ENCODE peak calls at places on chromosomes 11 and 22, in ten cellular contexts. U is testis; G is lung; W is thoracic aorta; Q is CD8-positive, alpha-beta memory T cell; D is naive thymus-derived CD4-positive, alpha-beta T cell; R is HCT116; L is esophagus muscularis mucosa; S is upper lobe of right lung; I is cardiac muscle cell. O is an unnamed sample. For H3K4me1, the result is how much of the 10 kb centered on the place peaks cover.

GRCh38 chr11:63764712-63765631 is 3.6 kb downstream of the ZFTA start:
- DNase-seq in U (peak), G (no peak), W (no peak), Q (no peak), D (no peak), R (no peak), L (no peak), S (no peak), I (peak), O (no peak)

GRCh38 chr11:114208371-114208770 is 87.8 kb upstream of the NNMT start:
- DNase-seq in U (no peak), G (no peak), W (no peak), Q (peak), D (peak), R (no peak), L (no peak), S (no peak), I (no peak), O (no peak)

GRCh38 chr22:20946080-20946986 is 20.7 kb upstream of the AIFM3 start:
- DNase-seq in U (no peak), G (peak), W (no peak), Q (no peak), D (no peak), R (no peak), L (no peak), S (no peak), I (peak), O (no peak)

GRCh38 chr11:27700351-27701261 is at the start of gene BDNF:
- DNase-seq in U (peak), G (no peak), W (no peak), Q (no peak), D (no peak), R (no peak), L (no peak), S (peak), I (peak), O (no peak)

GRCh38 chr11:66727883-66728759 is 895 bp downstream of the SPTBN2 start:
- DNase-seq in U (no peak), G (no peak), W (no peak), Q (no peak), D (no peak), R (no peak), L (no peak), S (no peak), I (no peak), O (no peak)

GRCh38 chr11:46489668-46490560 is 98.3 kb upstream of the CHRM4 start:
- DNase-seq in U (no peak), G (no peak), W (no peak), Q (peak), D (peak), R (peak), L (no peak), S (no peak), I (peak), O (no peak)

GRCh38 chr11:66337103-66337899 is 1.1 kb upstream of the RIN1 start:
- DNase-seq in U (no peak), G (no peak), W (no peak), Q (no peak), D (no peak), R (no peak), L (no peak), S (peak), I (no peak), O (no peak)

GRCh38 chr22:32695451-32695891 is 106.0 kb upstream of the TIMP3 start:
- DNase-seq in U (no peak), G (no peak), W (no peak), Q (no peak), D (no peak), R (peak), L (no peak), S (no peak), I (peak), O (no peak)

GRCh38 chr22:23246982-23247766 is 66.9 kb downstream of the BCR start:
- DNase-seq in U (no peak), G (no peak), W (no peak), Q (no peak), D (no peak), R (no peak), L (no peak), S (no peak), I (no peak), O (no peak)

GRCh38 chr22:23244690-23245044 is 64.4 kb downstream of the BCR start:
- DNase-seq in U (no peak), G (no peak), W (no peak), Q (no peak), D (no peak), R (no peak), L (no peak), S (no peak), I (no peak), O (no peak)

GRCh38 chr22:23243859-23244689 is 63.8 kb downstream of the BCR start:
- DNase-seq in U (no peak), G (no peak), W (no peak), Q (no peak), D (no peak), R (no peak), L (no peak), S (no peak), I (no peak), O (no peak)

GRCh38 chr22:23245799-23246136 is 65.5 kb downstream of the BCR start:
- DNase-seq in U (no peak), G (no peak), W (no peak), Q (no peak), D (no peak), R (no peak), L (no peak), S (no peak), I (no peak), O (no peak)

DNA sequence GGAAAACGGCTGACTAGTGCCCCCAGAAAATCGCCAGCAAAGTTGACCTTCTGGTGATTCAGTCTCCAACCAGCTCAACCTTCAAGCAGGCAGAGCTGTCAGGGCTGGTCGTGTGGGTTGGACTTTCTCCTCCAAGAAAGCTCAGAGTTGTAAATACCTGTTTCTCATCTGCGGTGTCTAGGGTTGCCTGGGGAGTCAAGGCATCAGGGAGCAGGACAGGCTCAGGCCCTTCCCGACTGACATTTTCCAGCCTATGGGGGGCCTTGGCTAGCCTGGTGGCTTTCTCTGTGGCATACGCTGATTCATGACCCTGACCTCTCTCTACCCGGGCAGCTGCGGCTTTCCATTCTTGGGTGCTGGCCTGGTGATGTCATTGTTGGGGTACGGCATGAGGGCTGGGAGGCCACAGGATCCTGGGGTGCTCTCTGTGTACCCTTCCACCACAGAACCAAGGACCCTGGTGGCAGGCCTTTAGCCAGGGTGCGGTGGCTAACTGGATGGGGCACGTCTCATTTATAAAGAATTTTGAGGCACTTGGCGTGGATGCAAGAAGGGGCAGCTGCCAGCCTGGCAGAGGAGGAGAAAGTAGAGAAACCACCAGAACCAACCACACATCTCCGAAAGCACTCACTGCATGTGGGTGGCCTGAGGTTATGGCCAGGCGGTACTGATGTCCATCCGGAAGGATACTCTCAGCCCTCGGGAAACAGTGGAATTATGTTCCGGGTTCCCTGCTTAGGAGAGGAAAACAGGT is 64.9 kb downstream of the BCR start:
- DNase-seq in U (no peak), G (no peak), W (no peak), Q (no peak), D (no peak), R (no peak), L (no peak), S (no peak), I (no peak), O (no peak)
- H3K27ac ChIP-seq in U (no peak), G (no peak), W (peak), Q (no peak), D (peak), R (no peak), L (no peak), S (no peak), I (no peak), O (peak)

GRCh38 chr22:30607939-30608338 is 965 bp downstream of the TCN2 start:
- DNase-seq in U (no peak), G (no peak), W (no peak), Q (no peak), D (no peak), R (no peak), L (no peak), S (no peak), I (no peak), O (no peak)
- H3K4me1 ChIP-seq in U (under half), G (under half), W (under half), Q (under half), D (under half), R (under half), L (under half), S (under half), I (under half), O (under half)

GRCh38 chr11:10550503-10550902 is 9.5 kb upstream of the RNF141 start:
- DNase-seq in U (no peak), G (no peak), W (no peak), Q (no peak), D (no peak), R (no peak), L (no peak), S (no peak), I (peak), O (no peak)

GRCh38 chr11:10556590-10556989 is 11.9 kb downstream of the LYVE1 start:
- DNase-seq in U (no peak), G (no peak), W (no peak), Q (no peak), D (no peak), R (no peak), L (no peak), S (no peak), I (no peak), O (no peak)

GRCh38 chr11:10551845-10552352 is 10.9 kb upstream of the RNF141 start:
- DNase-seq in U (no peak), G (no peak), W (no peak), Q (no peak), D (no peak), R (no peak), L (no peak), S (no peak), I (no peak), O (no peak)

DNA sequence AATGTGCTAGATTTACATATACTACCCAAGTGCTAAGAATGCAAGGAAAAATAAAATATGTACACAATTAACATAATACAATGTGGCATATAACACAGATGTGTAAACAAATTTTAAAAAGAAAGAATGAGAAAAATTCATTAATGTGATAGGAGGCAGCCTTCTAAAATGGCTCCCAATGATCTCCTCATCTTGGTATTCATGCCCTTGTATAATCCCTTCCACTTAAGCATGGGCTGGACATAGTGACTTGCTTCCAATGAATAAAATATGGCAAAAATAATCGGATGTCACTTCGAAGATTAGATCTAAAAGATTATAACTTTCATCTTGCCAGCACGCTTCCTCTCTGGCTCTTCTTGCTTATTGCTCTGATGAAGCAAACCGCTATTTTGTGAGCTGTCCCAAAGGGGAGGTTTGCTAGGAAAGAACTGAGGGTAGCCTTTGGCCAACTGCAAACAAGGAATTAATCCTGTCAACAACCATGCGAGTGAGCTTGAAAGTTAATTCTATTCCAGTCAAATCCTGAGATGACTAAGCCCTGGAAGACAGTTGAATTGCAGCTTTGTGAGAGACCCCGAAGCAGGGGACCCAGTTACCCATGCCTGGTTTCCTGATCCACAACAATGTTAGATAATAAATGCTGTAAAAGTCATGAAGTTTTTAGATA is 10.1 kb upstream of the RNF141 start:
- DNase-seq in U (no peak), G (no peak), W (no peak), Q (no peak), D (no peak), R (no peak), L (no peak), S (no peak), I (no peak), O (no peak)
- H3K27ac ChIP-seq in U (no peak), G (no peak), W (no peak), Q (no peak), D (no peak), R (no peak), L (no peak), S (no peak), I (no peak), O (no peak)

DNA sequence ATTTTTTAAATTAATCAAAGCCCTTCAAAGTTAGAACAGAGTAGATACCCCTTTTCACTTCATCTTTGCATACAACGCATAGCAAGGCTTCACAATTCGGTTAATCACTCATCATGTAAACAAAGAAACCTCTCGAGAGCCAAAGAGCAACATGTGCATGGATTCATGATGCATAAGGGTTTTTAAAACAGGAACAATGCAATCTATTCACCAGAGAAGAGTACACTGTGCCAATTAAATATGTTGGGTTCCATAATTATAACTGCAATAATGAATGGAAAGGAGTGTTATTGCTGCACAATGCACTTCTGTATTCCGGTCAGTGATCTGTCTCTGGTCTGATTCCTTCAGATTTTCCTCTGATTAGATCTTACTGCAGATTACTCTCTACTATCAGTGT is 45.3 kb downstream of the CADM1 start:
- DNase-seq in U (no peak), G (no peak), W (no peak), Q (no peak), D (no peak), R (no peak), L (no peak), S (no peak), I (no peak), O (no peak)
- H3K4me1 ChIP-seq in U (under half), G (under half), W (under half), Q (under half), D (under half), R (under half), L (under half), S (under half), I (under half), O (under half)

GRCh38 chr11:4924239-4924638 is at the start of gene OR51G1:
- DNase-seq in U (no peak), G (no peak), W (no peak), Q (no peak), D (no peak), R (no peak), L (no peak), S (no peak), I (no peak), O (no peak)

GRCh38 chr11:4922304-4922703 is 1.8 kb downstream of the OR51G1 start:
- DNase-seq in U (no peak), G (no peak), W (no peak), Q (no peak), D (no peak), R (no peak), L (no peak), S (no peak), I (no peak), O (no peak)

GRCh38 chr11:4916581-4916980 is 2.6 kb downstream of the OR51G2 start:
- DNase-seq in U (no peak), G (no peak), W (no peak), Q (no peak), D (no peak), R (no peak), L (no peak), S (no peak), I (no peak), O (no peak)

GRCh38 chr11:4921796-4922195 is 2.3 kb downstream of the OR51G1 start:
- DNase-seq in U (no peak), G (no peak), W (no peak), Q (no peak), D (no peak), R (no peak), L (no peak), S (no peak), I (no peak), O (no peak)

DNA sequence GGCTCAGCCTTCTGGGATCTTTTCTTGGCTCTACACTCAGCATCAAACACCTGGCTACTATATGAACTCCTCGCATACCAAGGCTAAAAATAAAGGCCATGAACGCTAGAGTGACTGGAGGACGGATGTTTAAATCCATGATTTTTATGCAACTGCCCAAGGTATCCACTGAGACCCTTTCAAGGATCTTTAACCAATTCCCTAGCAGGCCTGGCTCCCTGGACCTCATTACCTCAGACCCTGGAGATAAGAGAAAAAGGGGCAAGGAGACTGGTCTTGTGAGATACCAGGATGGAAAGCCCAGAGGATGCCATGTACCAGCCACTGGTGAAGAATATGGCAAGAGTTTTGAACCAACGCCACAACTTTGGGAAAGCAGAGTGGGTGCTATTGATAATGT is at the start of gene OR51G2:
- DNase-seq in U (no peak), G (no peak), W (no peak), Q (no peak), D (no peak), R (no peak), L (no peak), S (no peak), I (no peak), O (no peak)
- H3K27ac ChIP-seq in U (no peak), G (no peak), W (no peak), Q (no peak), D (no peak), R (no peak), L (no peak), S (no peak), I (no peak), O (no peak)

GRCh38 chr11:122700676-122701075 is 45.2 kb downstream of the UBASH3B start:
- DNase-seq in U (no peak), G (no peak), W (no peak), Q (no peak), D (no peak), R (no peak), L (no peak), S (no peak), I (no peak), O (no peak)

GRCh38 chr11:122698390-122698789 is 42.9 kb downstream of the UBASH3B start:
- DNase-seq in U (no peak), G (no peak), W (no peak), Q (no peak), D (no peak), R (no peak), L (no peak), S (no peak), I (no peak), O (no peak)

GRCh38 chr11:122696662-122697061 is 41.1 kb downstream of the UBASH3B start:
- DNase-seq in U (no peak), G (no peak), W (no peak), Q (peak), D (peak), R (no peak), L (no peak), S (no peak), I (no peak), O (no peak)

GRCh38 chr11:122695076-122695620 is 39.6 kb downstream of the UBASH3B start:
- DNase-seq in U (peak), G (no peak), W (no peak), Q (no peak), D (no peak), R (no peak), L (no peak), S (no peak), I (peak), O (no peak)

DNA sequence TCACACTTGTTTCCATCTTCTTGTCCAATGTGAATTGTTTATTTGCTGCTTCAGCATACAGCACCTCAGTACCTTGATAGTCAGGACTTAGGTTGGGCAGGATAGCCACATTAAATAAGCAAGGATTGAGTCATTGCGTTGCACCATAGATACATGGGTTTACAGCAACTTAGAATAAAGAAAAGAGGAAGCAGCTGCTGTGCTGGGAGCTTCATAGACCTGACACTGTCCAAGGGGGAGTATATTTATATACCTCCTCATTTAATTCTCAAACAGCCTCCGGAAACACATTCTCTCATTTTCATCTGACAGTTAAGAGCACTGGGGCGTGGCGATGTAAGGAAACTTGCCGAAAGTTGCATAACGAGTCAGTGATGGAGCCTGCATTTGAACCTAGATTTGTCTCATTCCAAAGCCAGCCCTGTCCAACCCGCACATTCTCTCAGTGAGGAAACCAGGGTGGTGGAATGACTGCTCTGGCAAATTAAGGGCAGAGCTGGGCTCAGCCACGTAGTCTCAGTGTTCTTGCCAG is 42.2 kb downstream of the UBASH3B start:
- DNase-seq in U (no peak), G (no peak), W (no peak), Q (peak), D (peak), R (no peak), L (no peak), S (no peak), I (peak), O (no peak)
- H3K4me1 ChIP-seq in U (under half), G (under half), W (under half), Q (half or more), D (under half), R (under half), L (under half), S (under half), I (under half), O (under half)

O was measured in ascending aorta.